ENCODE peak calls at places on chromosomes 6 and 20, in eight cellular contexts. One of them, this sample, is unnamed.

GRCh38 chr6:42960243-42961019 is at the start of gene GNMT:
- DNase-seq in pancreas: peak; percentile 91
- DNase-seq in psoas muscle: peak; percentile 73
- DNase-seq in endodermal cell: peak; percentile 94
- DNase-seq in cardiac muscle cell: peak; percentile 34
- DNase-seq in sigmoid colon: peak; percentile 78
- DNase-seq in GM23248: peak; percentile 55
- DNase-seq in IMR-90: no peak
- DNase-seq in this sample: peak; percentile 92

GRCh38 chr6:9172096-9172495 is 736.8 kb upstream of the SLC35B3 start:
- DNase-seq in sigmoid colon: no peak
- DNase-seq in IMR-90: no peak
- DNase-seq in GM23248: no peak
- DNase-seq in cardiac muscle cell: no peak
- DNase-seq in endodermal cell: no peak
- DNase-seq in pancreas: no peak
- DNase-seq in psoas muscle: no peak
- DNase-seq in this sample: no peak

GRCh38 chr20:57398901-57399535 is 7.8 kb downstream of the RBM38 start:
- DNase-seq in psoas muscle: peak; percentile 45
- DNase-seq in IMR-90: no peak
- DNase-seq in cardiac muscle cell: no peak
- DNase-seq in pancreas: no peak
- DNase-seq in endodermal cell: no peak
- DNase-seq in GM23248: no peak
- DNase-seq in sigmoid colon: peak; percentile 63
- DNase-seq in this sample: no peak

GRCh38 chr6:21263531-21264287 is 329.8 kb upstream of the SOX4 start:
- DNase-seq in cardiac muscle cell: peak; percentile 43
- DNase-seq in endodermal cell: no peak
- DNase-seq in psoas muscle: no peak
- DNase-seq in IMR-90: no peak
- DNase-seq in pancreas: no peak
- DNase-seq in GM23248: no peak
- DNase-seq in sigmoid colon: no peak
- DNase-seq in this sample: no peak

GRCh38 chr20:57594092-57594911 is 25.9 kb downstream of the ZBP1 start:
- DNase-seq in endodermal cell: peak; percentile 90
- DNase-seq in sigmoid colon: peak; percentile 74
- DNase-seq in cardiac muscle cell: peak; percentile 46
- DNase-seq in IMR-90: peak; percentile 8
- DNase-seq in pancreas: peak; percentile 19
- DNase-seq in psoas muscle: peak; percentile 76
- DNase-seq in GM23248: peak; percentile 47
- DNase-seq in this sample: peak; percentile 80

GRCh38 chr6:155171109-155171746 is 92.6 kb upstream of the CLDN20 start:
- DNase-seq in endodermal cell: peak; percentile 39
- DNase-seq in IMR-90: peak; percentile 89
- DNase-seq in pancreas: no peak
- DNase-seq in sigmoid colon: peak; percentile 72
- DNase-seq in GM23248: peak; percentile 99
- DNase-seq in psoas muscle: peak; percentile 73
- DNase-seq in cardiac muscle cell: peak; percentile 91
- DNase-seq in this sample: no peak

GRCh38 chr20:24503352-24503931 is 34.0 kb downstream of the SYNDIG1 start:
- DNase-seq in cardiac muscle cell: peak; percentile 41
- DNase-seq in sigmoid colon: no peak
- DNase-seq in GM23248: peak; percentile 86
- DNase-seq in IMR-90: peak; percentile 13
- DNase-seq in psoas muscle: no peak
- DNase-seq in endodermal cell: no peak
- DNase-seq in pancreas: no peak
- DNase-seq in this sample: no peak

GRCh38 chr6:9984607-9985006 is 430.3 kb downstream of the TFAP2A start:
- DNase-seq in psoas muscle: no peak
- DNase-seq in sigmoid colon: no peak
- DNase-seq in GM23248: no peak
- DNase-seq in endodermal cell: no peak
- DNase-seq in pancreas: no peak
- DNase-seq in cardiac muscle cell: no peak
- DNase-seq in IMR-90: no peak
- DNase-seq in this sample: no peak

DNA sequence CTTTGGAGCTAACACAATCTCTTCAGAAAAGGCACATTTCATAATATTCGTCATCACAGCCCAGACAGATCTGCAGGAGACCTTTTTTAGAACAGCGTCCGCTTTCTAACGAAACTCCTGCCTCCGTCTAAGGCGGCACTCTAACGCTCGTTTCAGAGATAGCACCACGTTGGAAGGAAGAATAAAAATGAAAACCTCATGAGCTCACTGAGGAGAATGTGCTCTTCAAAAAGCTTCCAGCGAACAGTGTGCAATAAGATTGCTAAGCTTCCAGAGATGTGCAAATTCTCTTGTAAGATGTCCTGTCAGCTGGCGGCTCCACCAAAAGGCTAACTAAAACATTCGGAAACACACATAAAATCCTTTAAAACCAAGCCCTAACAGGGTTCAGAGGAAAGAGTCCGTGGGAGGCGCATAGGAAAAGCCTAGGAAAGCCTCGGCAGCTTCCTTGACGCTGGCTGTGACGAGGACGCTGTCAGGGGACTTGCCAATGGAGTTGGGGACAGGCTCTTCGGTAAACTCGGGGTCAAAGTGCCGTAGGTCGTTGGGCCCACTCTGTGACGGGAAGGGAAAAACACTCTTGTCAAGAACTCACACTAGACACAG is 117.6 kb upstream of the SLC2A12 start:
- DNase-seq in sigmoid colon: no peak
- DNase-seq in pancreas: no peak
- DNase-seq in endodermal cell: no peak
- DNase-seq in IMR-90: peak; percentile 32
- DNase-seq in GM23248: peak; percentile 14
- DNase-seq in cardiac muscle cell: peak; percentile 69
- DNase-seq in psoas muscle: peak; percentile 53
- DNase-seq in this sample: no peak
- H3K27ac ChIP-seq in sigmoid colon: peak overlapping the region; percentile 6
- H3K27ac ChIP-seq in pancreas: peak overlapping the region; percentile 99
- H3K27ac ChIP-seq in endodermal cell: no peak overlapping the region
- H3K27ac ChIP-seq in IMR-90: no peak overlapping the region
- H3K27ac ChIP-seq in GM23248: peak overlapping the region; percentile 26
- H3K27ac ChIP-seq in cardiac muscle cell: no peak overlapping the region
- H3K27ac ChIP-seq in psoas muscle: peak overlapping the region; percentile 98
- H3K27ac ChIP-seq in this sample: peak overlapping the region; percentile 99

DNA sequence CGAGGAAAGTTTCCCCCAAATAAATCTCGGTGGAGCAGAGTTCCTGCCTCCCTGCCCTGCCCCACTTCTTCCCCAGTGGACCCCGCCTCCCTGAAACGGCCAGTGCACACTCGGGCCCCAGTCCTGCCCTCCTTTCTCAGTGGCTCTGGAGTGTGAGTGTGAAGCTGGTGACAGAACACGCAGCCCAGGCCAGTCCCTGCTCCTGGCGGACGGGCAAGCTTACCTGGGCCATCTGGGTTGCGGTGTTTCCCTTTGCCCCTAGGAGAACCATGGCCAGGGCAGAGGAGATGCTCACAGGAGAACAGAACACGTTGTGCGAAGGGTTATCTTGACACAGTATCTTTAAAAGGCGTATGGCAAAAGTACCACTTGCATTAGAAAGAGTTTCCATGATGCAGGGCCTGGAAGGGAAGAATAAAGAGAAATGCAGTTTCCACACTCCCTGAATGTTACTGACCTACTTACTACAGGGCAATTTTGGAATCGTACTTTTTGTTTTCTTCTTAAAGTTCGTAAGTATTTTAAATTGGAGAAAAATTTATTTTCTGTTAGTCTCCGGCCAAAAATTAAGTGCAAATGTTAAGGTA is 2.8 kb downstream of the SERPINB9 start:
- DNase-seq in cardiac muscle cell: no peak
- DNase-seq in sigmoid colon: no peak
- DNase-seq in pancreas: no peak
- DNase-seq in GM23248: peak; percentile 8
- DNase-seq in endodermal cell: no peak
- DNase-seq in IMR-90: no peak
- DNase-seq in psoas muscle: no peak
- DNase-seq in this sample: no peak
- H3K4me3 ChIP-seq in cardiac muscle cell: no peak overlapping the region
- H3K4me3 ChIP-seq in sigmoid colon: no peak overlapping the region
- H3K4me3 ChIP-seq in pancreas: no peak overlapping the region
- H3K4me3 ChIP-seq in GM23248: no peak overlapping the region
- H3K4me3 ChIP-seq in endodermal cell: peak overlapping the region; percentile 85
- H3K4me3 ChIP-seq in IMR-90: no peak overlapping the region
- H3K4me3 ChIP-seq in psoas muscle: no peak overlapping the region
- H3K4me3 ChIP-seq in this sample: peak overlapping the region; percentile 75

DNA sequence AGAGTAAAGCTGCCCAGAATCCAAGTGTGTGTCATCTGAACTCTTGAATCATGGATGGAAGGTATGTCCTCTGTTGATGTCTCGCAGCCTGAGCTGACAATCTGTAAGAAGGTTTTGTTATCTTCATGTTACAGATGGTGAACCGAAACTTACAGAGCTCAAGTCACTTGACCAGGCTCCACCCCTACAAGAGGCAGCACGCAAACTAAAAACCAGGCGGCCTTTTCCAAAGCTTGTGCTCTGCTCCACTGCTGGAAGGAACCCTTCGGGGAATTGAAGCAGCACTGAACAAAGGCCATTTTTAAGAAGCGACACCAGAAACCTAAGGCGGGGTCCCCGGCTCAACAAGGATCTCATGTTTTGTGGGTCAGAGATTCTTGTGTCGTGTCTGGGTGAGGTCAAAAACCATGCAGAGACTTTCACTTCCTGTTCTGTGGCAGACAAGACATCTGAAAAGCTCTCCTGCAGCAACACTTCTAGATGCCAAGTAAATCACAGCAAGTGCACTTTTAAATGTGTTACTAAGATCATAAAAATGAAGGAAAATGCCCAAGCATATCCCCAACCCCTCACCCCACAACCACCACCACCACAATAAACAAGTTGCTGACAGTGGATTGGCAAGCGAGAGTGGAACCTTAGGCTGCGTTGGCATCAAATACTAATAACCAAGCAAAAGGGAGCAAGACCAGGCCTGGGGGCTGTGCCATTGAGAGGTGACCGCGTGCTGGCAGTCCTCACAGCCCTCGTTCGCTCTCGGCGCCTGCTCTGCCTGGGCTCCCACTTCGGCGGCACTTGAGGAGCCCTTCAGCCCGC is 27.3 kb downstream of the NQO2 start:
- DNase-seq in cardiac muscle cell: peak; percentile 21
- DNase-seq in endodermal cell: no peak
- DNase-seq in GM23248: no peak
- DNase-seq in psoas muscle: no peak
- DNase-seq in IMR-90: peak; percentile 72
- DNase-seq in sigmoid colon: no peak
- DNase-seq in pancreas: no peak
- DNase-seq in this sample: no peak
- H3K4me1 ChIP-seq in cardiac muscle cell: peaks cover 7% of the 10 kb centered on the region
- H3K4me1 ChIP-seq in endodermal cell: no peaks in the 10 kb centered on the region
- H3K4me1 ChIP-seq in GM23248: peaks cover 17% of the 10 kb centered on the region
- H3K4me1 ChIP-seq in psoas muscle: peaks cover 25% of the 10 kb centered on the region
- H3K4me1 ChIP-seq in IMR-90: peaks cover 12% of the 10 kb centered on the region
- H3K4me1 ChIP-seq in sigmoid colon: peaks cover 24% of the 10 kb centered on the region
- H3K4me1 ChIP-seq in pancreas: no peaks in the 10 kb centered on the region
- H3K4me1 ChIP-seq in this sample: peaks cover 33% of the 10 kb centered on the region

GRCh38 chr6:35427435-35427834 is 24.7 kb upstream of the FANCE start:
- DNase-seq in cardiac muscle cell: no peak
- DNase-seq in IMR-90: no peak
- DNase-seq in endodermal cell: peak; percentile 53
- DNase-seq in sigmoid colon: no peak
- DNase-seq in pancreas: no peak
- DNase-seq in GM23248: no peak
- DNase-seq in psoas muscle: no peak
- DNase-seq in this sample: no peak

GRCh38 chr6:35428421-35429149 is 23.6 kb upstream of the FANCE start:
- DNase-seq in sigmoid colon: no peak
- DNase-seq in GM23248: peak; percentile 19
- DNase-seq in endodermal cell: peak; percentile 82
- DNase-seq in pancreas: no peak
- DNase-seq in cardiac muscle cell: no peak
- DNase-seq in psoas muscle: no peak
- DNase-seq in IMR-90: peak; percentile 24
- DNase-seq in this sample: no peak

GRCh38 chr6:35426074-35426473 is 26.1 kb upstream of the FANCE start:
- DNase-seq in GM23248: no peak
- DNase-seq in cardiac muscle cell: no peak
- DNase-seq in psoas muscle: no peak
- DNase-seq in pancreas: no peak
- DNase-seq in endodermal cell: peak; percentile 43
- DNase-seq in IMR-90: no peak
- DNase-seq in sigmoid colon: no peak
- DNase-seq in this sample: peak; percentile 74

GRCh38 chr6:35429463-35429862 is 22.7 kb upstream of the FANCE start:
- DNase-seq in sigmoid colon: no peak
- DNase-seq in cardiac muscle cell: no peak
- DNase-seq in IMR-90: no peak
- DNase-seq in endodermal cell: no peak
- DNase-seq in psoas muscle: no peak
- DNase-seq in pancreas: no peak
- DNase-seq in GM23248: no peak
- DNase-seq in this sample: no peak

DNA sequence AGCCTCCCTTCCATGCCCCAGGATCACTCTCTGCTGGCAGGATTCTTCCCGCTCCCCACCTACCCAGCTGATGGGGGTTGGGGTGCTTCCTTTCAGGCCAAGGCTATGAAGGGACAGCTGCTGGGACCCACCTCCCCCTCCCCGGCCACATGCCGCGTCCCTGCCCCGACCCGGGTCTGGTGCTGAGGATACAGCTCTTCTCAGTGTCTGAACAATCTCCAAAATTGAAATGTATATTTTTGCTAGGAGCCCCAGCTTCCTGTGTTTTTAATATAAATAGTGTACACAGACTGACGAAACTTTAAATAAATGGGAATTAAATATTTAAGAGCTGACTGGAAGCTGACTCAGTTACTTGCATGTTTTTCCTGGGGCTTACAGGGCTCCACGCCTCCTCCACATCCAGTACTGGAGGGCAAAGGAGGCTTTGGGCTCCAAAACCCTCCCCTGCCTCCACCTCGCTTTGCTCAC is 24.3 kb upstream of the FANCE start:
- DNase-seq in psoas muscle: no peak
- DNase-seq in IMR-90: peak; percentile 92
- DNase-seq in cardiac muscle cell: peak; percentile 31
- DNase-seq in pancreas: no peak
- DNase-seq in GM23248: peak; percentile 88
- DNase-seq in sigmoid colon: no peak
- DNase-seq in endodermal cell: no peak
- DNase-seq in this sample: no peak
- H3K27ac ChIP-seq in psoas muscle: no peak overlapping the region
- H3K27ac ChIP-seq in IMR-90: peak overlapping the region; percentile 98
- H3K27ac ChIP-seq in cardiac muscle cell: no peak overlapping the region
- H3K27ac ChIP-seq in pancreas: no peak overlapping the region
- H3K27ac ChIP-seq in GM23248: peak overlapping the region; percentile 75
- H3K27ac ChIP-seq in sigmoid colon: no peak overlapping the region
- H3K27ac ChIP-seq in endodermal cell: no peak overlapping the region
- H3K27ac ChIP-seq in this sample: no peak overlapping the region

This sample was measured in upper lobe of right lung.